ENCODE peak calls at places on chromosome 6, in four cellular contexts. I, X, O and N are unnamed samples.
A peak's percentile ranks its signal among the peaks of the same experiment; 100 is the strongest.

GRCh38 chr6:133610271-133610840 is 278.6 kb upstream of the TCF21 start:
- DNase-seq in O (no peak), X (no peak), I (peak; percentile 75), N (no peak)

GRCh38 chr6:15586528-15586927 is 76.3 kb downstream of the DTNBP1 start:
- DNase-seq in O (no peak), X (no peak), I (no peak), N (no peak)

GRCh38 chr6:79431469-79431868 is 105.8 kb downstream of the LCA5 start:
- DNase-seq in X (no peak), O (peak; percentile 57), I (no peak), N (no peak)

GRCh38 chr6:109690373-109690739 is 646 bp downstream of the AK9 start:
- DNase-seq in O (peak; percentile 85), X (peak; percentile 62), I (no peak), N (peak; percentile 84)

GRCh38 chr6:35498407-35499045 is 1.6 kb upstream of the TEAD3 start:
- DNase-seq in I (no peak), O (no peak), X (no peak), N (no peak)

GRCh38 chr6:47034421-47034820 is 7.7 kb downstream of the ADGRF1 start:
- DNase-seq in X (no peak), O (no peak), I (no peak), N (no peak)

GRCh38 chr6:9404351-9405146 is 969.2 kb upstream of the SLC35B3 start:
- DNase-seq in I (no peak), X (no peak), O (no peak), N (no peak)

GRCh38 chr6:99495466-99495865 is 19.8 kb downstream of the USP45 start:
- DNase-seq in X (no peak), O (no peak), I (peak; percentile 13), N (no peak)

GRCh38 chr6:32895006-32895345 is 41.0 kb downstream of the PSMB9 start:
- DNase-seq in X (peak; percentile 51), I (no peak), O (no peak), N (no peak)

GRCh38 chr6:90545450-90545849 is 41.4 kb downstream of the MAP3K7 start:
- DNase-seq in X (no peak), I (peak; percentile 31), O (no peak), N (no peak)

GRCh38 chr6:157034433-157035230 is 257.5 kb downstream of the ARID1B start:
- DNase-seq in X (peak; percentile 55), I (peak; percentile 72), O (peak; percentile 50), N (no peak)

GRCh38 chr6:21137708-21138358 is 455.7 kb upstream of the SOX4 start:
- DNase-seq in I (peak; percentile 44), X (no peak), O (no peak), N (no peak)

GRCh38 chr6:166611631-166612030 is 15.4 kb downstream of the RPS6KA2 start:
- DNase-seq in X (no peak), O (no peak), I (no peak), N (no peak)

GRCh38 chr6:7135755-7136154 is 28.0 kb downstream of the RREB1 start:
- DNase-seq in X (no peak), I (no peak), O (no peak), N (no peak)

GRCh38 chr6:83114164-83114563 is 46.7 kb downstream of the DOP1A start:
- DNase-seq in I (peak; percentile 39), X (no peak), O (no peak), N (no peak)

GRCh38 chr6:113971786-113972185 is 838 bp upstream of the HDAC2 start:
- DNase-seq in X (no peak), I (no peak), O (no peak), N (no peak)

GRCh38 chr6:152261179-152261578 is 376.0 kb downstream of the SYNE1 start:
- DNase-seq in I (no peak), O (peak; percentile 3), X (no peak), N (no peak)

GRCh38 chr6:2296781-2297180 is 51.4 kb upstream of the GMDS start:
- DNase-seq in I (no peak), X (no peak), O (no peak), N (no peak)

GRCh38 chr6:16238057-16238657 is at the start of gene GMPR:
- DNase-seq in X (peak; percentile 84), I (peak; percentile 39), O (peak; percentile 66), N (peak; percentile 86)

GRCh38 chr6:35558571-35558970 is 45.9 kb upstream of the TULP1 start:
- DNase-seq in I (no peak), X (no peak), O (no peak), N (no peak)

GRCh38 chr6:125611573-125612399 is 137.6 kb upstream of the HEY2 start:
- DNase-seq in O (peak; percentile 74), X (no peak), I (no peak), N (no peak)

GRCh38 chr6:93784794-93785757 is 365.7 kb upstream of the EPHA7 start:
- DNase-seq in O (peak; percentile 27), I (no peak), X (no peak), N (no peak)

GRCh38 chr6:38572186-38572813 is 67.4 kb downstream of the BTBD9 start:
- DNase-seq in X (no peak), I (no peak), O (no peak), N (no peak)
- H3K27ac ChIP-seq in X (peak overlapping the region; percentile 9), I (no peak overlapping the region), O (no peak overlapping the region), N (no peak overlapping the region)

GRCh38 chr6:24982231-24982630 is 46.5 kb upstream of the RIPOR2 start:
- DNase-seq in O (no peak), X (no peak), I (peak; percentile 54), N (no peak)
- H3K9ac ChIP-seq in O (no peak overlapping the region), X (no peak overlapping the region), I (no peak overlapping the region), N (no peak overlapping the region)

GRCh38 chr6:53944538-53944937 is 149.7 kb downstream of the LRRC1 start:
- DNase-seq in O (no peak), X (no peak), I (no peak), N (no peak)

GRCh38 chr6:53947780-53948179 is 153.0 kb downstream of the LRRC1 start:
- DNase-seq in O (no peak), I (no peak), X (no peak), N (no peak)

GRCh38 chr6:53939830-53940229 is 145.0 kb downstream of the LRRC1 start:
- DNase-seq in O (no peak), X (no peak), I (no peak), N (no peak)

GRCh38 chr6:53945765-53946407 is 151.1 kb downstream of the LRRC1 start:
- DNase-seq in I (no peak), X (no peak), O (no peak), N (no peak)

GRCh38 chr6:53943410-53943809 is 148.6 kb downstream of the LRRC1 start:
- DNase-seq in X (no peak), I (no peak), O (no peak), N (no peak)
- H3K27ac ChIP-seq in X (no peak overlapping the region), I (no peak overlapping the region), O (no peak overlapping the region), N (no peak overlapping the region)

GRCh38 chr6:23454090-23454998 is 671.7 kb upstream of the NRSN1 start:
- DNase-seq in I (peak; percentile 75), O (peak; percentile 17), X (no peak), N (no peak)
- H3K9ac ChIP-seq in I (no peak overlapping the region), O (no peak overlapping the region), X (no peak overlapping the region), N (no peak overlapping the region)

DNA sequence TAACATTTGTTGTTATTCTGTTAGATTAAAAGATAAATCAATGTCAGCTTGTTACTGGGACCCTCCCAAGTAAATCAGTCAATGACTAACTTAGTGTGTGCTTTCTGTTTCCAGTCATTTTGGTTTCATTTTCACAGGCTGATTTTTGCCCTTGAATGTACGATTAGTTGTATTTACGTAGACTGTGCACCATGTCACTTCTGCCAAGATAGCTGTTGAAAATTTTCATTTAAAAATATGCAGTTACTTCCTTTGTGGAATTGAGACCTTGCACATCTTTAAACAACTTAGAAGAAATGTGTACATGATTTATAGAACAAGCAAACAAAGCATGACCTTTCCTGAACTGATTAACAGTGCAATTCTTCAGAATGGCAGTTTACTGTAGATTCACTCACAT is 944.8 kb upstream of the CITED2 start:
- DNase-seq in I (peak; percentile 75), X (no peak), O (no peak), N (no peak)
- H3K27ac ChIP-seq in I (peak overlapping the region; percentile 35), X (no peak overlapping the region), O (no peak overlapping the region), N (no peak overlapping the region)

GRCh38 chr6:138540468-138540867 is 41.2 kb upstream of the NHSL1 start:
- DNase-seq in X (no peak), O (no peak), I (peak; percentile 97), N (no peak)
- H3K9ac ChIP-seq in X (no peak overlapping the region), O (no peak overlapping the region), I (peak overlapping the region; percentile 27), N (no peak overlapping the region)

GRCh38 chr6:30769088-30769852 is 24.9 kb upstream of the IER3 start:
- DNase-seq in X (peak; percentile 29), I (peak; percentile 98), O (peak; percentile 57), N (no peak)

GRCh38 chr6:30768634-30769087 is 24.3 kb upstream of the IER3 start:
- DNase-seq in O (no peak), I (no peak), X (no peak), N (no peak)

GRCh38 chr6:30769853-30770160 is 25.5 kb upstream of the IER3 start:
- DNase-seq in O (no peak), X (no peak), I (no peak), N (no peak)

GRCh38 chr6:30770164-30770563 is 25.8 kb upstream of the IER3 start:
- DNase-seq in X (peak; percentile 28), I (peak; percentile 57), O (no peak), N (no peak)

DNA sequence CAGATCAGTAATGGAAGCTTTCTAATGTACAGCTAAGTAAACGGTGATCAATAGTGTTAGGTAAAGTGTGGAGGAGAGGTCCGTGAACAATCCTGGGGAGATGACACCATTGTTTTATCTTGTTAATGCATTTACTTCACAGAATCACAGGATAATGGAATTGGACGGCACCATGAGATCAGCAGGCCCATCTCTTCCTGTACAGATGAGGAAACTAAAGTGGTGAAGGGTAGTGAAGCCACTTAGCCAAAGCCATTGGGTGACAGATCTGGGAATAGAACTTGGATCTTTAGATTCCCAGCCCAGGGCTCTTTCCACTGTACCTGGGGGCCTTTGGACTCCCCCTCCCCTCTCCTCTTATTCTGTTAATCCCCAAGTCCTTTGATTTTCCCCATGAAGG is 26.2 kb upstream of the IER3 start:
- DNase-seq in X (no peak), O (no peak), I (no peak), N (no peak)
- H3K27ac ChIP-seq in X (peak overlapping the region; percentile 89), O (no peak overlapping the region), I (peak overlapping the region; percentile 93), N (peak overlapping the region; percentile 22)

GRCh38 chr6:31359556-31359955 is 2.6 kb upstream of the HLA-B start:
- DNase-seq in X (no peak), O (no peak), I (no peak), N (no peak)

GRCh38 chr6:31363809-31364208 is 6.8 kb upstream of the HLA-B start:
- DNase-seq in I (no peak), O (no peak), X (no peak), N (no peak)

GRCh38 chr6:31366693-31367470 is 9.9 kb upstream of the HLA-B start:
- DNase-seq in X (peak; percentile 84), O (peak; percentile 95), I (peak; percentile 86), N (peak; percentile 94)

GRCh38 chr6:31365864-31366263 is 8.9 kb upstream of the HLA-B start:
- DNase-seq in X (no peak), O (peak; percentile 0), I (no peak), N (no peak)

DNA sequence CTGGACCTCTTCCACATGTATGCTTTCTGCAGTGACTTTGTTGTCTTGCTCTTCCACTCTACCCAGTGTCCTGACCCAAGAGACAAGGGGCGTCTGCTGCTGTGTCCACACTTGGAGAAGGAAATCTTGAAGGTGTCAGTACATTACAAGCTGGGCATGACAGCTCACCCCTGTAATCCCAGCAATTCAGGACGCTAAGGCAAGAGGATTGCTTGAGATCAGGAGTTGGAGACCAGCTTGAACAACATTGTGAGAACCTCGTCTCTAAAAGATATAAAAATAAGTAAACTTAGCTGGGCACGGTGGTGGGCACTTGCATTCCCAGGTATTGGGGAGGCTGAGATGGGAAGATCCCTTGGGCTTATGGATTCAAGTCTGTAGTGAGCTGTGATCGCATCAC is 5.8 kb upstream of the HLA-B start:
- DNase-seq in X (no peak), O (no peak), I (no peak), N (no peak)
- H3K9ac ChIP-seq in X (no peak overlapping the region), O (no peak overlapping the region), I (no peak overlapping the region), N (no peak overlapping the region)